ENCODE peak calls at places on chromosomes 7 and 10, in five cellular contexts. B, L, S, C and K are unnamed samples.

GRCh38 chr10:118792501-118792900 is 37.7 kb upstream of the CACUL1 start:
- DNase-seq in B (no peak), L (no peak), S (peak; percentile 71), C (no peak), K (peak; percentile 23)

GRCh38 chr7:10476642-10477041 is 497.0 kb upstream of the PHF14 start:
- DNase-seq in B (no peak), L (no peak), S (no peak), C (no peak), K (no peak)

GRCh38 chr7:149855368-149856305 is 17.5 kb downstream of the ZNF862 start:
- DNase-seq in B (peak; percentile 84), L (no peak), S (peak; percentile 71), C (no peak), K (peak; percentile 24)

GRCh38 chr7:94011714-94012353 is 7.7 kb upstream of the BET1 start:
- DNase-seq in B (no peak), L (no peak), S (no peak), C (no peak), K (no peak)

GRCh38 chr7:108134486-108134885 is 4.3 kb upstream of the LAMB4 start:
- DNase-seq in B (no peak), L (no peak), S (no peak), C (no peak), K (no peak)

GRCh38 chr7:150340024-150340749 is 1.2 kb downstream of the RARRES2 start:
- DNase-seq in B (no peak), L (no peak), S (peak; percentile 11), C (no peak), K (no peak)

GRCh38 chr10:5441106-5441505 is 28.7 kb downstream of the NET1 start:
- DNase-seq in B (no peak), L (no peak), S (no peak), C (no peak), K (no peak)

GRCh38 chr10:100909506-100910260 is 3.1 kb upstream of the SLF2 start:
- DNase-seq in B (no peak), L (no peak), S (peak; percentile 30), C (no peak), K (no peak)

GRCh38 chr7:96067321-96067720 is 254.6 kb downstream of the SLC25A13 start:
- DNase-seq in B (no peak), L (no peak), S (no peak), C (no peak), K (no peak)

GRCh38 chr10:20059084-20059835 is 243.0 kb downstream of the PLXDC2 start:
- DNase-seq in B (no peak), L (no peak), S (peak; percentile 6), C (no peak), K (no peak)

GRCh38 chr7:50649259-50649885 is 84.2 kb upstream of the DDC start:
- DNase-seq in B (no peak), L (no peak), S (no peak), C (no peak), K (no peak)

GRCh38 chr7:34222316-34222715 is 317.0 kb downstream of the BMPER start:
- DNase-seq in B (no peak), L (no peak), S (no peak), C (no peak), K (no peak)

GRCh38 chr10:98098247-98098646 is 36.2 kb upstream of the R3HCC1L start:
- DNase-seq in B (no peak), L (no peak), S (no peak), C (no peak), K (no peak)

GRCh38 chr7:1386623-1387220 is 72.5 kb downstream of the MICALL2 start:
- DNase-seq in B (no peak), L (no peak), S (no peak), C (no peak), K (no peak)

GRCh38 chr7:158313931-158314330 is 273.7 kb downstream of the PTPRN2 start:
- DNase-seq in B (no peak), L (peak; percentile 28), S (no peak), C (no peak), K (no peak)

GRCh38 chr7:1359051-1359400 is 100.2 kb downstream of the MICALL2 start:
- DNase-seq in B (no peak), L (no peak), S (no peak), C (no peak), K (no peak)

GRCh38 chr10:88792656-88793055 is 9.9 kb upstream of the LIPM start:
- DNase-seq in B (peak; percentile 54), L (no peak), S (peak; percentile 75), C (no peak), K (peak; percentile 18)

GRCh38 chr7:28988818-28989595 is 30.9 kb upstream of the TRIL start:
- DNase-seq in B (peak; percentile 77), L (no peak), S (peak; percentile 98), C (no peak), K (peak; percentile 90)

GRCh38 chr7:150465414-150465813 is 15.0 kb downstream of the GIMAP8 start:
- DNase-seq in B (no peak), L (no peak), S (no peak), C (no peak), K (no peak)

GRCh38 chr7:411677-412312 is 107.9 kb downstream of the PDGFA start:
- DNase-seq in B (no peak), L (no peak), S (no peak), C (no peak), K (no peak)

GRCh38 chr7:90717286-90718060 is 121.4 kb downstream of the CDK14 start:
- DNase-seq in B (peak; percentile 52), L (no peak), S (peak; percentile 62), C (no peak), K (peak; percentile 40)

GRCh38 chr7:14950013-14950412 is 47.5 kb upstream of the DGKB start:
- DNase-seq in B (no peak), L (no peak), S (peak; percentile 49), C (no peak), K (peak; percentile 6)

GRCh38 chr7:127708788-127709187 is 56.8 kb downstream of the SND1 start:
- DNase-seq in B (peak; percentile 82), L (peak; percentile 79), S (peak; percentile 91), C (peak; percentile 84), K (peak; percentile 85)

GRCh38 chr10:35446439-35446838 is 110.1 kb downstream of the CCNY start:
- DNase-seq in B (no peak), L (no peak), S (peak; percentile 41), C (no peak), K (no peak)

GRCh38 chr10:10831085-10831484 is 186.6 kb upstream of the CELF2 start:
- DNase-seq in B (peak; percentile 85), L (no peak), S (peak; percentile 100), C (no peak), K (peak; percentile 83)

GRCh38 chr10:131187886-131188285 is 123.6 kb downstream of the TCERG1L start:
- DNase-seq in B (no peak), L (no peak), S (no peak), C (no peak), K (no peak)

GRCh38 chr10:67017218-67017617 is 91.4 kb downstream of the LRRTM3 start:
- DNase-seq in B (no peak), L (no peak), S (no peak), C (no peak), K (no peak)

GRCh38 chr7:134515569-134516468 is 11.5 kb upstream of the AKR1B10 start:
- DNase-seq in B (peak; percentile 78), L (peak; percentile 13), S (peak; percentile 98), C (no peak), K (peak; percentile 91)

GRCh38 chr10:121822724-121823123 is 105.1 kb downstream of the ATE1 start:
- DNase-seq in B (no peak), L (no peak), S (no peak), C (no peak), K (no peak)

GRCh38 chr10:12377891-12378290 is 28.5 kb downstream of the CAMK1D start:
- DNase-seq in B (no peak), L (no peak), S (no peak), C (no peak), K (no peak)

GRCh38 chr10:47336387-47337134 is 11.6 kb upstream of the RBP3 start:
- DNase-seq in B (peak; percentile 65), L (no peak), S (no peak), C (no peak), K (peak; percentile 22)

GRCh38 chr7:135169141-135169935 is 1.2 kb downstream of the CYREN start:
- DNase-seq in B (peak; percentile 37), L (peak; percentile 70), S (peak; percentile 65), C (peak; percentile 44), K (peak; percentile 48)

GRCh38 chr10:63627376-63627775 is 106.2 kb downstream of the REEP3 start:
- DNase-seq in B (no peak), L (no peak), S (no peak), C (no peak), K (no peak)

GRCh38 chr7:149824748-149825566 is 13.2 kb upstream of the ZNF862 start:
- DNase-seq in B (no peak), L (no peak), S (no peak), C (no peak), K (no peak)

DNA sequence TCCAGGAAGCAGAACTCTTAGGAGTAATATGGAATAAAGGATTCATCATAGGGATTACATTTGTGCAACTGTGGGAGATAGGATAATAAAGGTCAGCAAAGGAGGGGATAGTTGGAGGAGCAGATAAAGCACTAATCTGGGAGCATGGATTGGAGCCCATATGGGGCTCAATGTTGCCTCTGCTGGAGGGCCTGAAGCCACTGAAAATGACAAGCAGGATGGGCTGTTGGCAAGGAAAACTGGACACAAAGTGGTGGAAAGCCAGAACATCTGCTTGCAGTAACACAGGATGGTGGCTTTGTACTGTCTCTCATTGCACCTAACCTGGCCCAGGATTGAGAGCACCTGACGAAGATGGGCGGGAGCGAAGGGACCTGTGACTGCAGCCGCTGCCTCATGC is 15.0 kb upstream of the COMMD3 start:
- DNase-seq in B (no peak), L (no peak), S (no peak), C (no peak), K (no peak)
- TF ChIP-seq CTCF in B (peak; percentile 30), L (peak; percentile 48), S (no peak), C (no peak), K (no peak)

GRCh38 chr7:155263522-155264197 is 34.0 kb upstream of the INSIG1 start:
- DNase-seq in B (no peak), L (peak; percentile 50), S (peak; percentile 8), C (no peak), K (no peak)
- TF ChIP-seq CTCF in B (peak; percentile 31), L (peak; percentile 40), S (peak; percentile 11), C (no peak), K (no peak)

DNA sequence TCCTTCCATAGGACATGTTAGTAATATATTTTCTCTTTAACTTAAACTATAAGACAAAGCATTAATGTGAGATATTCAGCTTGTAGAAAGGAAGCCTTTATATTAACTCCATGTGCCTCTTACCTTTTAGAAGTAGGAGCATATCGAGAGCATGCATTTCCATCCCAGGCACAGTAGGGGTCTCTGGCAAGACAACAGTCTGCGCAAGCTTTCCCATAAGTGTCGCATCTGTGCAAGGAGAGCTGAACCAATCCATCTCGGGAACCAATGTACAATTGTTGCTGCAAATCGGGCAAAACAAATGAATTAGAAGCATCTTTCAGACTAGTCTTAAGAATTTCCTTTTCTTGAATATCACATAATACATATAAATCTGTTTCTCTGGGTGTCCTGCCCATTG is 171.9 kb downstream of the SEMA3D start:
- DNase-seq in B (no peak), L (no peak), S (no peak), C (peak; percentile 6), K (no peak)
- TF ChIP-seq CTCF in B (peak; percentile 34), L (no peak), S (no peak), C (no peak), K (no peak)

DNA sequence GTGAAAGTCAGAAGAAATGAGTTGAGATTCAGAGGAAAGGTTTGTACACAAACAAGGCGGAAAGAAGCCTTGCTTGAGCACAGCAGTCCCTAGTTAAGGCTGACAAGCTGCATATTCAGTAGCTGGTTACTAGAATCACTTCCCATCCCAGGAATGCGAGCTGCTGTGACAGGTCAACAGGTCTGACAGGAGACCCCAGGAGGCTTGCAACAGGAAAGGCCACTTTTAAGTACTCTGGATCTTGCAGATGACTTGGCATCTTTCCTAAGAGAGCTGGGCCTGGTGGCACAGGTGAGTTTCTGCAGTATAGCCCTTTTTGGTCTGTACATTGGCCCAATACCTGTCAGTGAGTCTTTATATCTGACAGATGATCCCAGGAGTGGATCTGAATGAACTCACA is 35.7 kb upstream of the UNC5B start:
- DNase-seq in B (no peak), L (no peak), S (no peak), C (no peak), K (no peak)
- TF ChIP-seq CTCF in B (no peak), L (no peak), S (no peak), C (no peak), K (no peak)